ENCODE peak calls at places on chromosomes 13 and 19, in four cellular contexts. W is H4, L is endodermal cell, Y is iris pigment epithelial cell. I is an unnamed sample.

GRCh38 chr19:677201-677600 is 1.0 kb downstream of the FSTL3 start:
- DNase-seq in W (peak; percentile 74), L (peak; percentile 52), Y (peak; percentile 88), I (no peak)

GRCh38 chr13:46343279-46343949 is 43.6 kb downstream of the RUBCNL start:
- DNase-seq in W (no peak), L (peak; percentile 46), Y (no peak), I (no peak)

GRCh38 chr19:16449330-16449961 is 22.3 kb downstream of the EPS15L1 start:
- DNase-seq in W (peak; percentile 76), L (no peak), Y (peak; percentile 66), I (no peak)

GRCh38 chr13:44713793-44714469 is 137.8 kb upstream of the TSC22D1 start:
- DNase-seq in W (peak; percentile 79), L (peak; percentile 76), Y (peak; percentile 97), I (no peak)

GRCh38 chr13:21458457-21458815 is 667 bp downstream of the ZDHHC20 start:
- DNase-seq in W (no peak), L (peak; percentile 87), Y (no peak), I (peak; percentile 72)

GRCh38 chr13:52447354-52447753 is 3.1 kb downstream of the VPS36 start:
- DNase-seq in W (no peak), L (no peak), Y (no peak), I (no peak)

GRCh38 chr13:110338441-110339101 is 31.5 kb downstream of the COL4A2 start:
- DNase-seq in W (peak; percentile 51), L (no peak), Y (peak; percentile 81), I (peak; percentile 65)

GRCh38 chr19:8468124-8468523 is 23.3 kb downstream of the HNRNPM start:
- DNase-seq in W (no peak), L (no peak), Y (no peak), I (no peak)

GRCh38 chr19:39103151-39103550 is 19.0 kb downstream of the ACP7 start:
- DNase-seq in W (no peak), L (no peak), Y (no peak), I (no peak)

GRCh38 chr19:51458899-51459592 is 792 bp upstream of the SIGLEC8 start:
- DNase-seq in W (no peak), L (no peak), Y (no peak), I (no peak)

GRCh38 chr19:45403781-45404556 is 900 bp downstream of the PPP1R13L start:
- DNase-seq in W (no peak), L (peak; percentile 97), Y (no peak), I (peak; percentile 85)

GRCh38 chr19:54104998-54105715 is 2.5 kb downstream of the NDUFA3 start:
- DNase-seq in W (no peak), L (no peak), Y (peak; percentile 18), I (no peak)

GRCh38 chr13:49791214-49791752 is 1.2 kb downstream of the KPNA3 start:
- DNase-seq in W (no peak), L (peak; percentile 69), Y (peak; percentile 43), I (no peak)

GRCh38 chr13:113357529-113357928 is 6.4 kb downstream of the GRTP1 start:
- DNase-seq in W (no peak), L (no peak), Y (peak; percentile 83), I (no peak)

GRCh38 chr13:32962342-32962741 is 53.9 kb upstream of the KL start:
- DNase-seq in W (no peak), L (no peak), Y (no peak), I (no peak)